ENCODE peak calls at places on chromosomes 7 and 10, in six cellular contexts. D is HCT116, J is H9, S is PC-3, B is GM23248, T is fibroblast of lung. E is an unnamed sample. For H4K20me1, the result is how much of the 10 kb centered on the place peaks cover.

GRCh38 chr7:45976485-45976856 is 55.4 kb upstream of the IGFBP3 start:
- DNase-seq in J (no peak), S (no peak), B (no peak), T (no peak), D (no peak), E (no peak)

GRCh38 chr10:84405662-84406061 is 77.3 kb downstream of the CCSER2 start:
- DNase-seq in T (no peak), S (no peak), D (no peak), J (no peak), B (no peak), E (no peak)

GRCh38 chr7:23011222-23011924 is 2.6 kb downstream of the HYCC1 start:
- DNase-seq in B (no peak), S (no peak), J (no peak), D (no peak), T (no peak), E (peak)

GRCh38 chr7:24730018-24730369 is 27.3 kb downstream of the GSDME start:
- DNase-seq in T (no peak), B (no peak), S (no peak), D (no peak), J (no peak), E (no peak)

GRCh38 chr10:133421336-133422222 is 2.8 kb downstream of the SPRN start:
- DNase-seq in T (no peak), S (no peak), J (peak), B (no peak), D (no peak), E (peak)

GRCh38 chr10:120651000-120651399 is 194.0 kb downstream of the PLPP4 start:
- DNase-seq in J (no peak), D (no peak), B (no peak), T (no peak), S (peak), E (no peak)

GRCh38 chr7:129557686-129558481 is 53.6 kb upstream of the NRF1 start:
- DNase-seq in T (no peak), S (no peak), B (no peak), D (no peak), J (peak), E (no peak)

GRCh38 chr10:66180651-66181318 is 745.1 kb upstream of the LRRTM3 start:
- DNase-seq in B (peak), S (peak), T (peak), D (peak), J (no peak), E (peak)

GRCh38 chr7:44280993-44281721 is 44.2 kb downstream of the CAMK2B start:
- DNase-seq in S (no peak), T (no peak), D (no peak), B (no peak), J (peak), E (peak)

GRCh38 chr10:7872041-7872442 is 53.7 kb downstream of the TAF3 start:
- DNase-seq in J (no peak), B (peak), D (peak), T (peak), S (peak), E (no peak)

GRCh38 chr7:151426906-151427704 is 12.8 kb downstream of the CRYGN start:
- DNase-seq in B (no peak), J (no peak), D (no peak), T (no peak), S (no peak), E (peak)

GRCh38 chr7:37419496-37419895 is 29.2 kb downstream of the ELMO1 start:
- DNase-seq in D (no peak), S (no peak), T (no peak), J (no peak), B (no peak), E (no peak)

GRCh38 chr7:56097700-56098099 is 4.9 kb upstream of the PHKG1 start:
- DNase-seq in D (no peak), B (peak), S (peak), J (no peak), T (peak), E (no peak)

GRCh38 chr7:80900583-80901576 is 18.0 kb downstream of the SEMA3C start:
- DNase-seq in B (peak), D (no peak), T (peak), S (peak), J (no peak), E (peak)

GRCh38 chr7:832968-833424 is 720 bp downstream of the SUN1 start:
- DNase-seq in B (no peak), S (no peak), J (no peak), D (no peak), T (no peak), E (no peak)

GRCh38 chr10:65294329-65294728 is 1631.5 kb upstream of the LRRTM3 start:
- DNase-seq in S (peak), J (no peak), T (peak), D (no peak), B (no peak), E (no peak)

GRCh38 chr7:156220078-156220605 is 407.9 kb upstream of the SHH start:
- DNase-seq in B (no peak), S (no peak), T (no peak), D (no peak), J (no peak), E (no peak)

DNA sequence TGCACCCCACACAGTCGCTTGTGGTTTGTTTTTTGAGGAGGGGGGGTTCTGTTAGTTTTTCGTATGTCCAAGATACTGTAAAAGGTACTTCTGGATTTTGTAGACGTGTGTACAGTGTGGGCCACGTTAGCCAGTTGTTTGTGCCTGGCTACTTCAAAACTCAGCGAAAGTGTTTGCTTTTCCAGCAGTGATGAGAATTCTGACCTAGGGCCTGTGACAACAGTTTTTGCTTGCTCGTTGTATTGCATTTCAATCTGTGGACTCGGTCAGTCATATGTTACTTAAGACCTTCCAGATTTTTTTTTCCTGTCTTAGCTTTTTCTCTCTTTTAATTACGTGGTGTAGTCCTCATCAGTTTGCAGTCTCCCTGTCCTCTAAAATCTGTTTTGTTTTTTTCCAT is 338.9 kb upstream of the GALNT17 start:
- DNase-seq in J (no peak), B (no peak), S (no peak), T (no peak), D (no peak), E (no peak)
- H4K20me1 ChIP-seq in J (under half), B (under half), S (under half), T (under half), D (under half), E (under half)

GRCh38 chr10:24822557-24822956 is 98.9 kb upstream of the ARHGAP21 start:
- DNase-seq in S (no peak), D (no peak), T (no peak), J (no peak), B (peak), E (no peak)
- H3K4me2 ChIP-seq in S (no peak), D (no peak), T (no peak), J (no peak), B (no peak), E (no peak)

GRCh38 chr10:21514808-21515580 is 10.5 kb downstream of the SKIDA1 start:
- DNase-seq in S (no peak), J (no peak), D (no peak), B (no peak), T (peak), E (no peak)
- H4K20me1 ChIP-seq in S (under half), J (under half), D (under half), B (under half), T (under half), E (under half)

GRCh38 chr7:142602756-142603155 is 146.5 kb upstream of the PRSS1 start:
- DNase-seq in D (no peak), J (no peak), T (no peak), S (no peak), B (no peak), E (no peak)
- H3K4me2 ChIP-seq in D (no peak), J (no peak), T (no peak), S (no peak), B (no peak), E (no peak)

DNA sequence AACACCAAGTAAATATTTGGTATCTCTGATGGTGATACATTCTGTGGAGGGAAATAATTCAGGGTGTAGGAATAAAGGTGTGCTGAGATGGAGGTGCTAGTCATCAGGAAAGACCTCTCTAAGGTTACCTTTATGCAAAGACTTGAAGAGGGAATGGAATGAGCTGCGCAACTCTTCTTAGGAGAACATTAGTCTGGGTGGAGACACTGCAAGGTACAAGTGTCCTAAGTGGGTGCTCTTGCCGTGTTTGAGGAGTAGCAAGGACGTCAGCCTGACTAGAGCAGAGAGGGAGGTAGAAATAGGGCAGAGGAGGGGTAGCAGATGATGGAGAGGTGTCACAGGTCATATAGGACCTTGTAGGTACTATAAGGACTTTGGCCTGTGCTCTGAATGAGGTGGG is 148.1 kb downstream of the AUTS2 start:
- DNase-seq in B (no peak), S (no peak), D (no peak), J (no peak), T (no peak), E (no peak)
- H4K20me1 ChIP-seq in B (under half), S (under half), D (under half), J (under half), T (under half), E (under half)

GRCh38 chr10:12735843-12736462 is 265.6 kb downstream of the CCDC3 start:
- DNase-seq in J (no peak), D (no peak), B (no peak), S (no peak), T (no peak), E (no peak)
- H3K4me2 ChIP-seq in J (no peak), D (no peak), B (no peak), S (no peak), T (no peak), E (no peak)

DNA sequence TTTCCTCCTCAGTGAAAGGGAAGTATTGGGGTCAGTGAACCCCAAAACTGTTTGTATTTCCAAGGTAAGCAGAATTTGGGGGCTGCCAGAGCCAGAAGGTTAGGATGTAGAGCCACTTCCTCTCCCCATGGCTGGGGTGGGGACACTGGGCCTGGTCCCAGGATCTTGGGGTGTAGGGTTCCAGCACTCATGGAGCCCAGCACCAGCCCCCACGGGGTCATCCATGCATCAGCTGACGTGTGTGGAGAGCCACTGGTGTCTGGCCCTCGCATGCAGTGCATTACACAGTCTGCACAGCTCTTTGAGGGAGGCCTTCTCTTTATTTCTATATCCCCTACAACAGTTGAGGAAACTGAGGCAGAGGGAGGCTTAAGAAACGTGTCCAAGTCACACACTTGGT is 91.4 kb downstream of the ZMIZ1 start:
- DNase-seq in B (peak), S (no peak), T (no peak), J (no peak), D (no peak), E (no peak)
- H4K20me1 ChIP-seq in B (under half), S (under half), T (under half), J (under half), D (under half), E (under half)

GRCh38 chr7:90717286-90718060 is 121.4 kb downstream of the CDK14 start:
- DNase-seq in T (peak), J (no peak), B (peak), D (no peak), S (no peak), E (no peak)
- H3K4me2 ChIP-seq in T (peak), J (no peak), B (peak), D (no peak), S (no peak), E (peak)

E was measured in osteoblast.